ENCODE peak calls at places on chromosomes 1 and 21, in seven cellular contexts. E is IMR-90, F is Panc1, Q is psoas muscle, B is tibial artery, D is fibroblast of lung, K is ovary. N is an unnamed sample.

GRCh38 chr1:54353959-54354358 is 52.2 kb downstream of the SSBP3 start:
- DNase-seq in E (no peak), F (no peak), Q (no peak), B (no peak), D (no peak), K (no peak), N (no peak)

GRCh38 chr1:216223521-216223920 is 199.7 kb downstream of the USH2A start:
- DNase-seq in E (peak; percentile 3), F (no peak), Q (peak; percentile 36), B (no peak), D (peak; percentile 0), K (no peak), N (no peak)

GRCh38 chr1:204225841-204226745 is 12.3 kb upstream of the GOLT1A start:
- DNase-seq in E (peak; percentile 27), F (no peak), Q (no peak), B (no peak), D (peak; percentile 72), K (no peak), N (no peak)

GRCh38 chr1:119587328-119587727 is 60.7 kb downstream of the ZNF697 start:
- DNase-seq in E (no peak), F (no peak), Q (no peak), B (no peak), D (peak; percentile 71), K (no peak), N (peak; percentile 39)

GRCh38 chr1:151832318-151832984 is 849 bp upstream of the RORC start:
- DNase-seq in E (peak; percentile 41), F (no peak), Q (peak; percentile 97), B (no peak), D (no peak), K (peak; percentile 69), N (no peak)

GRCh38 chr1:198601936-198602889 is 36.6 kb upstream of the PTPRC start:
- DNase-seq in E (peak; percentile 17), F (no peak), Q (no peak), B (no peak), D (peak; percentile 62), K (no peak), N (no peak)

GRCh38 chr1:4019606-4020331 is 119.7 kb upstream of the C1orf174 start:
- DNase-seq in E (no peak), F (no peak), Q (no peak), B (no peak), D (no peak), K (no peak), N (no peak)

GRCh38 chr1:13960376-13960987 is 260.5 kb downstream of the PRDM2 start:
- DNase-seq in E (peak; percentile 41), F (peak; percentile 73), Q (peak; percentile 79), B (peak; percentile 70), D (peak; percentile 20), K (peak; percentile 86), N (peak; percentile 33)

GRCh38 chr1:111987502-111987901 is 2.0 kb downstream of the KCND3 start:
- DNase-seq in E (no peak), F (no peak), Q (no peak), B (no peak), D (no peak), K (no peak), N (no peak)

GRCh38 chr1:11178021-11179015 is 10.8 kb upstream of the ANGPTL7 start:
- DNase-seq in E (peak; percentile 28), F (no peak), Q (no peak), B (no peak), D (peak; percentile 45), K (no peak), N (no peak)

GRCh38 chr1:235931181-235931738 is 64.6 kb upstream of the LYST start:
- DNase-seq in E (no peak), F (no peak), Q (no peak), B (no peak), D (no peak), K (no peak), N (no peak)

GRCh38 chr1:158103860-158104522 is 76.7 kb upstream of the CD1D start:
- DNase-seq in E (no peak), F (no peak), Q (no peak), B (no peak), D (no peak), K (no peak), N (no peak)

GRCh38 chr1:84143796-84144565 is at the start of gene PRKACB:
- DNase-seq in E (peak; percentile 62), F (peak; percentile 51), Q (no peak), B (no peak), D (peak; percentile 56), K (no peak), N (no peak)

GRCh38 chr1:48687271-48688045 is 89.2 kb downstream of the BEND5 start:
- DNase-seq in E (no peak), F (no peak), Q (no peak), B (no peak), D (no peak), K (no peak), N (no peak)

GRCh38 chr21:29938968-29939858 is 583 bp downstream of the GRIK1 start:
- DNase-seq in E (no peak), F (no peak), Q (no peak), B (no peak), D (peak; percentile 9), K (no peak), N (no peak)

GRCh38 chr1:14915356-14916054 is 238.0 kb upstream of the TMEM51 start:
- DNase-seq in E (peak; percentile 34), F (peak; percentile 50), Q (peak; percentile 59), B (peak; percentile 50), D (no peak), K (peak; percentile 71), N (no peak)

GRCh38 chr21:36583591-36583990 is 103.7 kb upstream of the CLDN14 start:
- DNase-seq in E (no peak), F (no peak), Q (no peak), B (no peak), D (no peak), K (no peak), N (no peak)

GRCh38 chr21:31671931-31672330 is 12.4 kb downstream of the SOD1 start:
- DNase-seq in E (no peak), F (no peak), Q (no peak), B (no peak), D (no peak), K (no peak), N (no peak)

GRCh38 chr1:229139320-229139719 is 131.6 kb upstream of the RAB4A start:
- DNase-seq in E (no peak), F (no peak), Q (no peak), B (no peak), D (no peak), K (no peak), N (no peak)

GRCh38 chr1:151513626-151514101 is 2.5 kb downstream of the CGN start:
- DNase-seq in E (peak; percentile 22), F (no peak), Q (no peak), B (no peak), D (no peak), K (no peak), N (no peak)

DNA sequence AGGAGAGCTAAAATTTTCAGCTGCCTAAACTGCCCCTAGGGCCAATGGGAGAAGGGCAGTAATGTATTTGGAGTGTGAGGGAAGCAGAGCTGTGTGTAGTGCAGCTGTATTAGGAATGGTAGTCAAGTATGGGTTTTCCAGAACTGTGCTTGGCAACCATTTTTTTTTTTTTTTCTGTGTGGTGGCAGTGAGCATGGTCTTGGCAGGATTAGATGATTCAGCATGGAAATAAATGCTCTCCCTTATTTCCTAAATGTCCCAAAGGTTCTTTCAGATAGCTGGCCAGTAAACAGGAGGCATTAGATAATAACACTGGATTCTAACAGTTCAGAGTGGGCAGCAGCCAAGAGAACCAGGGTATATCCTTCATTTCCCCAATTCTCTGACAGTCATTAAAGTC is 81.7 kb downstream of the NDUFS5 start:
- DNase-seq in E (no peak), F (no peak), Q (no peak), B (no peak), D (no peak), K (no peak), N (no peak)
- H3K4me3 ChIP-seq in E (peak overlapping the region; percentile 95), F (peak overlapping the region; percentile 95), Q (peak overlapping the region; percentile 80), B (peak overlapping the region; percentile 72), D (peak overlapping the region; percentile 79), K (no peak overlapping the region), N (peak overlapping the region; percentile 79)

GRCh38 chr1:75203415-75204277 is 69.5 kb downstream of the LHX8 start:
- DNase-seq in E (peak; percentile 47), F (peak; percentile 62), Q (no peak), B (no peak), D (peak; percentile 47), K (no peak), N (peak; percentile 31)
- TF ChIP-seq CTCF in E (peak; percentile 82), F (peak; percentile 77), Q (peak; percentile 56), B (peak; percentile 39), D (peak; percentile 72), K (peak; percentile 31), N (peak; percentile 71)

GRCh38 chr1:221149111-221149510 is 269.9 kb downstream of the HLX start:
- DNase-seq in E (peak; percentile 45), F (no peak), Q (no peak), B (no peak), D (no peak), K (no peak), N (no peak)
- H3K4me3 ChIP-seq in E (no peak overlapping the region), F (no peak overlapping the region), Q (no peak overlapping the region), B (no peak overlapping the region), D (no peak overlapping the region), K (no peak overlapping the region), N (no peak overlapping the region)

GRCh38 chr1:184210822-184211221 is 159.3 kb downstream of the TSEN15 start:
- DNase-seq in E (no peak), F (no peak), Q (no peak), B (no peak), D (no peak), K (no peak), N (no peak)
- TF ChIP-seq CTCF in E (no peak), F (no peak), Q (no peak), B (no peak), D (no peak), K (no peak), N (no peak)

GRCh38 chr1:17118706-17119075 is 560 bp downstream of the PADI2 start:
- DNase-seq in E (no peak), F (no peak), Q (peak; percentile 56), B (no peak), D (no peak), K (no peak), N (no peak)
- H3K4me3 ChIP-seq in E (no peak overlapping the region), F (peak overlapping the region; percentile 82), Q (peak overlapping the region; percentile 88), B (peak overlapping the region; percentile 17), D (no peak overlapping the region), K (peak overlapping the region; percentile 6), N (peak overlapping the region; percentile 53)

DNA sequence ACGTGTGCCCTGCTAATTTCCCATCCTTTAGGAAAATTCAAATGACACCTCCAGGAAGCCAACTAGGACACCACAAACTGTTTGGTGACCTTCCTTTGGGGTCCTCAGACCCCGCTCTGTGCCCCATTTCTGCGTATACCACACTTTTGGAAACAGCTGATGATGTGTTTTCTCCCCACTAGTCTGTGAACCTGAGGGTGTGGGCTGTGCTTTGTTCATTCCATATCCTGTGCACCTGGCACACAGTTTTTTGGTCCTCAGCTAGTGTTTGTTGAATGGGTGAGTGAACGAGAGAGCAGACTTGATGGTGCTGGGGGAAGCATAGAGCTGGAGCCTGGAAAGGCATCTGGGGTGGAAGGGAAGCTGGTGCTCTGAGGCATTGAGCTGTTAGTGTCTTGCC is 48.6 kb downstream of the RPS6KA1 start:
- DNase-seq in E (no peak), F (no peak), Q (no peak), B (no peak), D (no peak), K (no peak), N (no peak)
- TF ChIP-seq CTCF in E (no peak), F (no peak), Q (no peak), B (no peak), D (no peak), K (no peak), N (no peak)